ENCODE peak calls at places on chromosomes 13 and 19, in six cellular contexts. E, P, D, W, H and I are unnamed samples.

GRCh38 chr19:33487901-33488817 is 33.4 kb downstream of the PEPD start:
- DNase-seq in E (no peak), P (no peak), D (no peak), W (no peak), H (no peak), I (no peak)

GRCh38 chr13:107348931-107349330 is 781.0 kb upstream of the ARGLU1 start:
- DNase-seq in E (peak), P (no peak), D (no peak), W (no peak), H (no peak), I (no peak)

GRCh38 chr19:13537454-13537853 is 31.2 kb upstream of the CACNA1A start:
- DNase-seq in E (no peak), P (no peak), D (no peak), W (no peak), H (no peak), I (no peak)

GRCh38 chr13:95800455-95800854 is 123.5 kb downstream of the DNAJC3 start:
- DNase-seq in E (no peak), P (no peak), D (no peak), W (no peak), H (no peak), I (no peak)

GRCh38 chr13:53301449-53301848 is 272.8 kb downstream of the OLFM4 start:
- DNase-seq in E (no peak), P (no peak), D (no peak), W (no peak), H (no peak), I (no peak)

GRCh38 chr13:50584856-50585580 is 258.5 kb downstream of the DLEU7 start:
- DNase-seq in E (no peak), P (no peak), D (no peak), W (no peak), H (no peak), I (no peak)

GRCh38 chr13:66853559-66853958 is 376.6 kb downstream of the PCDH9 start:
- DNase-seq in E (no peak), P (no peak), D (no peak), W (no peak), H (no peak), I (no peak)

GRCh38 chr13:59687028-59687427 is 476.7 kb downstream of the DIAPH3 start:
- DNase-seq in E (no peak), P (no peak), D (no peak), W (no peak), H (no peak), I (no peak)